ENCODE peak calls at places on chromosomes 4 and X, in six cellular contexts. R is fibroblast of pulmonary artery, G is mammary epithelial cell, U is lower lobe of right lung, Q is cardiac fibroblast, C is GM23248. N is an unnamed sample.

GRCh38 chrX:118973389-118974087 is 880 bp upstream of the LONRF3 start:
- DNase-seq in C (peak; percentile 32), R (no peak), Q (no peak), G (no peak), U (peak; percentile 48), N (no peak)

GRCh38 chr4:86092684-86093083 is 267.2 kb downstream of the MAPK10 start:
- DNase-seq in Q (peak; percentile 93), R (peak; percentile 87), U (no peak), C (peak; percentile 92), G (peak; percentile 66), N (peak; percentile 15)

GRCh38 chrX:38941675-38942074 is 140.4 kb downstream of the MID1IP1 start:
- DNase-seq in Q (peak; percentile 47), C (peak; percentile 47), R (peak; percentile 17), G (no peak), U (no peak), N (no peak)

GRCh38 chr4:630661-631060 is 5.3 kb downstream of the PDE6B start:
- DNase-seq in C (no peak), Q (no peak), G (no peak), R (no peak), U (no peak), N (no peak)

GRCh38 chr4:89136525-89136924 is 25.2 kb downstream of the TIGD2 start:
- DNase-seq in C (peak; percentile 61), R (no peak), Q (peak; percentile 56), G (peak; percentile 43), U (no peak), N (no peak)

GRCh38 chr4:78543424-78544238 is 7.9 kb upstream of the ANXA3 start:
- DNase-seq in C (peak; percentile 31), U (no peak), Q (no peak), G (no peak), R (no peak), N (no peak)

GRCh38 chr4:113398441-113399143 is 349.1 kb downstream of the ANK2 start:
- DNase-seq in U (no peak), Q (peak; percentile 10), R (no peak), C (no peak), G (peak; percentile 47), N (no peak)

GRCh38 chr4:183905081-183905592 is at the start of gene STOX2:
- DNase-seq in G (peak; percentile 53), U (peak; percentile 78), R (peak; percentile 32), Q (peak; percentile 28), C (peak; percentile 38), N (peak; percentile 92)

GRCh38 chr4:125316781-125317525 is 2.2 kb downstream of the FAT4 start:
- DNase-seq in U (peak; percentile 55), Q (peak; percentile 61), R (peak; percentile 37), C (peak; percentile 74), G (peak; percentile 22), N (peak; percentile 35)

GRCh38 chr4:83589283-83589682 is 53.4 kb downstream of the GPAT3 start:
- DNase-seq in G (no peak), Q (no peak), U (no peak), C (no peak), R (no peak), N (no peak)

GRCh38 chr4:150244600-150244999 is 166.4 kb downstream of the DCLK2 start:
- DNase-seq in G (no peak), Q (peak; percentile 70), R (peak; percentile 51), U (no peak), C (peak; percentile 44), N (no peak)

GRCh38 chrX:103397707-103398106 is 21.4 kb downstream of the BEX3 start:
- DNase-seq in C (no peak), U (no peak), Q (no peak), G (no peak), R (no peak), N (no peak)

GRCh38 chr4:147831452-147832192 is 99.7 kb downstream of the ARHGAP10 start:
- DNase-seq in Q (peak; percentile 94), U (no peak), G (peak; percentile 96), R (peak; percentile 82), C (peak; percentile 95), N (no peak)

GRCh38 chr4:77481856-77482255 is 123.8 kb upstream of the CXCL13 start:
- DNase-seq in U (no peak), C (peak; percentile 57), G (peak; percentile 70), R (peak; percentile 4), Q (peak; percentile 22), N (no peak)

GRCh38 chr4:141462361-141462760 is 174.0 kb upstream of the IL15 start:
- DNase-seq in G (peak; percentile 56), U (no peak), Q (peak; percentile 18), C (peak; percentile 57), R (no peak), N (no peak)

GRCh38 chr4:130025701-130026100 is 929.7 kb downstream of the C4orf33 start:
- DNase-seq in U (no peak), Q (no peak), C (no peak), G (no peak), R (no peak), N (no peak)

GRCh38 chrX:16671005-16671404 is 21.0 kb downstream of the S100G start:
- DNase-seq in Q (peak; percentile 72), U (no peak), C (peak; percentile 59), R (peak; percentile 76), G (peak; percentile 25), N (peak; percentile 75)

GRCh38 chrX:70042399-70043371 is 7.1 kb downstream of the AWAT2 start:
- DNase-seq in C (peak; percentile 49), G (no peak), U (no peak), Q (peak; percentile 44), R (peak; percentile 31), N (no peak)

GRCh38 chrX:148755111-148755510 is 254.7 kb downstream of the AFF2 start:
- DNase-seq in G (no peak), R (no peak), Q (peak; percentile 1), U (no peak), C (peak; percentile 13), N (no peak)

GRCh38 chr4:185792384-185793146 is 19.4 kb downstream of the SORBS2 start:
- DNase-seq in U (no peak), C (peak; percentile 81), G (peak; percentile 85), Q (peak; percentile 97), R (peak; percentile 92), N (no peak)

GRCh38 chrX:154123241-154124219 is 20.5 kb upstream of the OPN1LW start:
- DNase-seq in R (peak; percentile 3), U (peak; percentile 76), C (no peak), Q (no peak), G (no peak), N (peak; percentile 20)

GRCh38 chrX:7283741-7284140 is 135.8 kb upstream of the PUDP start:
- DNase-seq in Q (no peak), C (no peak), U (no peak), G (no peak), R (no peak), N (no peak)

GRCh38 chrX:132171881-132172280 is 44.1 kb upstream of the FRMD7 start:
- DNase-seq in R (no peak), Q (no peak), U (no peak), C (no peak), G (no peak), N (no peak)

GRCh38 chr4:37661643-37662221 is 24.4 kb downstream of the RELL1 start:
- DNase-seq in C (peak; percentile 32), Q (peak; percentile 57), U (no peak), R (no peak), G (no peak), N (no peak)

GRCh38 chr4:1927675-1928074 is 56.5 kb downstream of the NSD2 start:
- DNase-seq in Q (no peak), C (no peak), R (peak; percentile 29), G (no peak), U (no peak), N (no peak)

GRCh38 chrX:65451663-65452062 is 82.9 kb downstream of the LAS1L start:
- DNase-seq in Q (peak; percentile 51), U (no peak), G (peak; percentile 8), C (peak; percentile 50), R (peak; percentile 47), N (no peak)

GRCh38 chrX:39813631-39814246 is 284.0 kb downstream of the BCOR start:
- DNase-seq in R (peak; percentile 86), U (no peak), C (peak; percentile 74), G (peak; percentile 34), Q (peak; percentile 78), N (peak; percentile 72)

GRCh38 chr4:108890491-108890890 is 127.6 kb upstream of the ETNPPL start:
- DNase-seq in C (no peak), U (no peak), R (no peak), G (no peak), Q (no peak), N (no peak)

GRCh38 chrX:7996414-7996813 is 69.2 kb upstream of the PNPLA4 start:
- DNase-seq in G (peak; percentile 19), Q (peak; percentile 46), C (peak; percentile 47), R (peak; percentile 49), U (no peak), N (peak; percentile 23)

GRCh38 chrX:150680974-150681373 is 12.2 kb upstream of the MTMR1 start:
- DNase-seq in Q (peak; percentile 44), R (peak; percentile 49), C (peak; percentile 31), U (no peak), G (peak; percentile 37), N (no peak)